ENCODE peak calls at places on chromosome 18, in ten cellular contexts. O is B cell; I is HT-29; J is stimulated activated CD4-positive, alpha-beta T cell treated with anti-CD3 and anti-CD28 coated beads, TNF-alpha, amount 100 ng/mL, for 4 hours; G is left lung; U is stimulated activated CD8-positive, alpha-beta memory T cell treated with anti-CD3 and anti-CD28 coated beads, Interleukin-15, amount 100 ng/mL, for 1 hour; Z is HTR-8/SVneo; L is C1 segment of cervical spinal cord; Y is upper lobe of right lung; T is GF-D8. R is an unnamed sample.
A peak's percentile ranks its signal among the peaks of the same experiment; 100 is the strongest.

GRCh38 chr18:49017813-49018552 is 67.2 kb upstream of the SMAD7 start:
- DNase-seq in O (peak; percentile 9), I (no peak), J (no peak), G (peak; percentile 64), U (no peak), Z (no peak), L (no peak), Y (peak; percentile 50), T (no peak), R (no peak)

GRCh38 chr18:32847719-32848118 is 74.9 kb upstream of the KLHL14 start:
- DNase-seq in O (no peak), I (no peak), J (no peak), G (no peak), U (no peak), Z (no peak), L (no peak), Y (no peak), T (no peak), R (no peak)

GRCh38 chr18:551404-552061 is 28.6 kb upstream of the CETN1 start:
- DNase-seq in O (no peak), I (no peak), J (no peak), G (no peak), U (no peak), Z (no peak), L (no peak), Y (no peak), T (no peak), R (no peak)

GRCh38 chr18:55732227-55733106 is 144.5 kb upstream of the TCF4 start:
- DNase-seq in O (no peak), I (no peak), J (no peak), G (no peak), U (no peak), Z (no peak), L (no peak), Y (no peak), T (no peak), R (no peak)

GRCh38 chr18:3061581-3062416 is 48.9 kb upstream of the LPIN2 start:
- DNase-seq in O (no peak), I (no peak), J (no peak), G (no peak), U (no peak), Z (no peak), L (no peak), Y (no peak), T (peak; percentile 67), R (no peak)

GRCh38 chr18:6207119-6207518 is 207.6 kb downstream of the L3MBTL4 start:
- DNase-seq in O (no peak), I (no peak), J (no peak), G (no peak), U (no peak), Z (no peak), L (no peak), Y (no peak), T (no peak), R (no peak)

GRCh38 chr18:11179959-11180519 is 30.7 kb upstream of the PIEZO2 start:
- DNase-seq in O (no peak), I (no peak), J (no peak), G (no peak), U (no peak), Z (no peak), L (no peak), Y (no peak), T (no peak), R (no peak)

GRCh38 chr18:47756364-47757016 is 174.0 kb downstream of the SMAD2 start:
- DNase-seq in O (peak; percentile 41), I (peak; percentile 53), J (no peak), G (peak; percentile 85), U (peak; percentile 20), Z (peak; percentile 50), L (no peak), Y (peak; percentile 79), T (no peak), R (peak; percentile 72)

GRCh38 chr18:27276479-27276878 is 91.4 kb upstream of the CHST9 start:
- DNase-seq in O (no peak), I (no peak), J (no peak), G (no peak), U (no peak), Z (no peak), L (no peak), Y (no peak), T (no peak), R (no peak)

GRCh38 chr18:76803814-76804213 is 18.5 kb upstream of the ZNF236 start:
- DNase-seq in O (peak; percentile 74), I (peak; percentile 62), J (peak; percentile 51), G (no peak), U (peak; percentile 69), Z (peak; percentile 57), L (peak; percentile 21), Y (no peak), T (peak; percentile 40), R (peak; percentile 24)

GRCh38 chr18:51541230-51541629 is 343.7 kb upstream of the MEX3C start:
- DNase-seq in O (no peak), I (no peak), J (no peak), G (no peak), U (no peak), Z (no peak), L (no peak), Y (no peak), T (no peak), R (no peak)

GRCh38 chr18:79576686-79577351 is 102.8 kb upstream of the CTDP1 start:
- DNase-seq in O (no peak), I (no peak), J (no peak), G (peak; percentile 77), U (no peak), Z (no peak), L (peak; percentile 70), Y (peak; percentile 71), T (no peak), R (no peak)

GRCh38 chr18:58882039-58882438 is 17.4 kb downstream of the ZNF532 start:
- DNase-seq in O (no peak), I (no peak), J (no peak), G (no peak), U (no peak), Z (no peak), L (no peak), Y (no peak), T (no peak), R (no peak)

GRCh38 chr18:63207154-63207790 is 112.3 kb downstream of the BCL2 start:
- DNase-seq in O (no peak), I (no peak), J (no peak), G (no peak), U (no peak), Z (no peak), L (no peak), Y (no peak), T (no peak), R (no peak)

GRCh38 chr18:53028565-53028964 is 688.6 kb downstream of the DCC start:
- DNase-seq in O (no peak), I (no peak), J (no peak), G (no peak), U (no peak), Z (no peak), L (no peak), Y (no peak), T (no peak), R (no peak)

GRCh38 chr18:48531082-48531403 is 7.8 kb upstream of the CTIF start:
- DNase-seq in O (no peak), I (no peak), J (no peak), G (no peak), U (no peak), Z (no peak), L (no peak), Y (no peak), T (no peak), R (no peak)

GRCh38 chr18:46289931-46290330 is 185.7 kb downstream of the HAUS1 start:
- DNase-seq in O (no peak), I (no peak), J (no peak), G (no peak), U (no peak), Z (no peak), L (no peak), Y (peak; percentile 21), T (no peak), R (no peak)

GRCh38 chr18:58513615-58514014 is 115.3 kb downstream of the ALPK2 start:
- DNase-seq in O (no peak), I (no peak), J (no peak), G (no peak), U (no peak), Z (no peak), L (no peak), Y (no peak), T (no peak), R (no peak)

GRCh38 chr18:36419913-36420531 is 122.5 kb downstream of the FHOD3 start:
- DNase-seq in O (no peak), I (peak; percentile 21), J (no peak), G (no peak), U (no peak), Z (no peak), L (no peak), Y (no peak), T (no peak), R (no peak)

GRCh38 chr18:79936641-79937040 is 14.8 kb downstream of the SLC66A2 start:
- DNase-seq in O (no peak), I (no peak), J (no peak), G (peak; percentile 61), U (no peak), Z (no peak), L (no peak), Y (no peak), T (no peak), R (no peak)

GRCh38 chr18:40110455-40110854 is 1844.6 kb upstream of the PIK3C3 start:
- DNase-seq in O (no peak), I (no peak), J (no peak), G (no peak), U (no peak), Z (no peak), L (no peak), Y (no peak), T (no peak), R (no peak)

GRCh38 chr18:55779711-55780590 is 192.0 kb upstream of the TCF4 start:
- DNase-seq in O (peak; percentile 74), I (no peak), J (no peak), G (peak; percentile 80), U (no peak), Z (no peak), L (peak; percentile 14), Y (peak; percentile 63), T (no peak), R (peak; percentile 28)

GRCh38 chr18:21763846-21764646 is 23.5 kb downstream of the MIB1 start:
- DNase-seq in O (no peak), I (no peak), J (no peak), G (no peak), U (no peak), Z (no peak), L (no peak), Y (no peak), T (no peak), R (no peak)

GRCh38 chr18:50051288-50051687 is 143.7 kb downstream of the MYO5B start:
- DNase-seq in O (no peak), I (no peak), J (no peak), G (no peak), U (no peak), Z (no peak), L (no peak), Y (no peak), T (no peak), R (no peak)

GRCh38 chr18:1585881-1586488 is 681.3 kb downstream of the ADCYAP1 start:
- DNase-seq in O (no peak), I (peak; percentile 65), J (no peak), G (no peak), U (no peak), Z (peak; percentile 9), L (no peak), Y (no peak), T (peak; percentile 15), R (no peak)

GRCh38 chr18:46338761-46339160 is 234.6 kb downstream of the HAUS1 start:
- DNase-seq in O (no peak), I (no peak), J (no peak), G (peak; percentile 59), U (no peak), Z (no peak), L (no peak), Y (peak; percentile 56), T (no peak), R (no peak)

GRCh38 chr18:49277395-49278036 is 182.9 kb downstream of the DYM start:
- DNase-seq in O (no peak), I (no peak), J (no peak), G (no peak), U (no peak), Z (no peak), L (no peak), Y (no peak), T (no peak), R (no peak)

GRCh38 chr18:76476665-76477561 is 18.1 kb downstream of the ZNF516 start:
- DNase-seq in O (no peak), I (peak; percentile 61), J (no peak), G (no peak), U (no peak), Z (peak; percentile 36), L (no peak), Y (no peak), T (peak; percentile 46), R (no peak)

R was measured in progenitor cell of endocrine pancreas.